ENCODE peak calls at places on chromosomes 12 and 14, in four cellular contexts. Y is A549, W is IMR-90, I is sigmoid colon. V is an unnamed sample.

GRCh38 chr12:59834659-59835474 is 239.0 kb downstream of the SLC16A7 start:
- DNase-seq in Y (peak), W (peak), I (no peak), V (peak)

GRCh38 chr12:124098887-124099286 is 125.9 kb downstream of the ZNF664 start:
- DNase-seq in Y (no peak), W (no peak), I (no peak), V (no peak)

GRCh38 chr14:85280074-85280473 is 249.9 kb upstream of the FLRT2 start:
- DNase-seq in Y (peak), W (peak), I (no peak), V (no peak)

GRCh38 chr14:104293851-104294627 is 155.7 kb downstream of the KIF26A start:
- DNase-seq in Y (peak), W (no peak), I (peak), V (no peak)

GRCh38 chr12:113227686-113228391 is 6.6 kb downstream of the TPCN1 start:
- DNase-seq in Y (no peak), W (no peak), I (no peak), V (no peak)

GRCh38 chr14:100304825-100305445 is 1.3 kb downstream of the SLC25A29 start:
- DNase-seq in Y (peak), W (peak), I (no peak), V (no peak)

GRCh38 chr12:28258998-28259397 is 68.7 kb downstream of the CCDC91 start:
- DNase-seq in Y (no peak), W (peak), I (no peak), V (no peak)

GRCh38 chr12:50110127-50110761 is 1.8 kb upstream of the COX14 start:
- DNase-seq in Y (peak), W (no peak), I (peak), V (peak)

GRCh38 chr12:125453751-125454150 is 388.5 kb downstream of the AACS start:
- DNase-seq in Y (no peak), W (no peak), I (no peak), V (no peak)

GRCh38 chr12:11564984-11565651 is 84.4 kb upstream of the ETV6 start:
- DNase-seq in Y (no peak), W (no peak), I (no peak), V (no peak)

GRCh38 chr12:47773062-47773857 is at the start of gene SLC48A1:
- DNase-seq in Y (peak), W (peak), I (peak), V (peak)

GRCh38 chr12:82019533-82019932 is 260.4 kb upstream of the PPFIA2 start:
- DNase-seq in Y (peak), W (no peak), I (no peak), V (peak)

GRCh38 chr12:57208946-57209282 is 7.7 kb upstream of the NXPH4 start:
- DNase-seq in Y (no peak), W (no peak), I (no peak), V (no peak)

GRCh38 chr12:97464241-97465011 is 1.8 kb downstream of the RMST start:
- DNase-seq in Y (no peak), W (no peak), I (no peak), V (no peak)

GRCh38 chr12:118581396-118581795 is 205.0 kb downstream of the SUDS3 start:
- DNase-seq in Y (no peak), W (no peak), I (no peak), V (no peak)

GRCh38 chr12:23950775-23951391 is 1.4 kb upstream of the SOX5 start:
- DNase-seq in Y (no peak), W (peak), I (no peak), V (no peak)

GRCh38 chr14:28609228-28609828 is 157.3 kb upstream of the FOXG1 start:
- DNase-seq in Y (peak), W (peak), I (no peak), V (peak)

GRCh38 chr12:53060721-53061276 is 10.9 kb downstream of the TNS2 start:
- DNase-seq in Y (no peak), W (no peak), I (peak), V (no peak)

GRCh38 chr12:92810370-92810769 is 107.6 kb downstream of the PLEKHG7 start:
- DNase-seq in Y (no peak), W (no peak), I (no peak), V (no peak)

GRCh38 chr14:54591461-54592245 is 24.7 kb downstream of the SAMD4A start:
- DNase-seq in Y (no peak), W (no peak), I (no peak), V (no peak)

GRCh38 chr12:1117970-1118563 is 127.0 kb downstream of the ERC1 start:
- DNase-seq in Y (peak), W (peak), I (peak), V (peak)

GRCh38 chr14:55427439-55427838 is 13.0 kb downstream of the TBPL2 start:
- DNase-seq in Y (no peak), W (no peak), I (no peak), V (no peak)

GRCh38 chr12:59407799-59408198 is 188.0 kb upstream of the SLC16A7 start:
- DNase-seq in Y (no peak), W (no peak), I (no peak), V (no peak)

GRCh38 chr14:99541677-99542470 is 60.7 kb downstream of the CCNK start:
- DNase-seq in Y (no peak), W (no peak), I (no peak), V (peak)

GRCh38 chr12:13594731-13595514 is 386.5 kb downstream of the GRIN2B start:
- DNase-seq in Y (no peak), W (no peak), I (no peak), V (no peak)

GRCh38 chr12:67676624-67677023 is 28.1 kb downstream of the DYRK2 start:
- DNase-seq in Y (no peak), W (peak), I (no peak), V (no peak)

GRCh38 chr12:89856431-89856830 is 147.8 kb upstream of the ATP2B1 start:
- DNase-seq in Y (no peak), W (peak), I (no peak), V (peak)

GRCh38 chr12:110575326-110575725 is 7.8 kb downstream of the PPTC7 start:
- DNase-seq in Y (peak), W (no peak), I (no peak), V (no peak)

GRCh38 chr12:53255993-53256392 is 12.1 kb upstream of the ESPL1 start:
- DNase-seq in Y (no peak), W (no peak), I (no peak), V (no peak)

GRCh38 chr12:15322164-15323054 is at the start of gene PTPRO:
- DNase-seq in Y (peak), W (no peak), I (no peak), V (no peak)

GRCh38 chr14:32682219-32682618 is 256.5 kb upstream of the NPAS3 start:
- DNase-seq in Y (no peak), W (no peak), I (no peak), V (no peak)

GRCh38 chr14:38536376-38537038 is 280.6 kb upstream of the CLEC14A start:
- DNase-seq in Y (no peak), W (peak), I (no peak), V (no peak)

GRCh38 chr12:88113871-88114270 is 28.0 kb downstream of the CEP290 start:
- DNase-seq in Y (no peak), W (peak), I (no peak), V (no peak)

GRCh38 chr14:95531473-95531872 is 3.4 kb upstream of the GLRX5 start:
- DNase-seq in Y (peak), W (peak), I (no peak), V (no peak)

GRCh38 chr12:49804821-49805220 is 23.4 kb downstream of the NCKAP5L start:
- DNase-seq in Y (no peak), W (no peak), I (no peak), V (no peak)

GRCh38 chr12:27193854-27194544 is 50.1 kb upstream of the STK38L start:
- DNase-seq in Y (peak), W (peak), I (peak), V (no peak)

GRCh38 chr14:78848234-78848820 is 678.2 kb downstream of the NRXN3 start:
- DNase-seq in Y (peak), W (peak), I (no peak), V (no peak)

GRCh38 chr12:112107306-112107705 is 1.3 kb downstream of the NAA25 start:
- DNase-seq in Y (no peak), W (no peak), I (no peak), V (no peak)
- H3K4me3 ChIP-seq in Y (peak), W (peak), I (peak), V (peak)

GRCh38 chr12:30988086-30988485 is 61.5 kb downstream of the TSPAN11 start:
- DNase-seq in Y (no peak), W (no peak), I (no peak), V (no peak)
- H3K27ac ChIP-seq in Y (no peak), W (no peak), I (no peak), V (no peak)

GRCh38 chr12:120266180-120266535 is 628 bp upstream of the PXN start:
- DNase-seq in Y (no peak), W (no peak), I (no peak), V (no peak)
- H3K4me3 ChIP-seq in Y (no peak), W (no peak), I (no peak), V (no peak)

GRCh38 chr14:105440992-105441391 is 21.4 kb downstream of the MTA1 start:
- DNase-seq in Y (no peak), W (no peak), I (no peak), V (no peak)

GRCh38 chr14:105437723-105438500 is 18.3 kb downstream of the MTA1 start:
- DNase-seq in Y (no peak), W (no peak), I (no peak), V (no peak)

GRCh38 chr14:105439710-105440553 is 20.3 kb downstream of the MTA1 start:
- DNase-seq in Y (peak), W (no peak), I (no peak), V (peak)

GRCh38 chr14:105440554-105440900 is 20.9 kb downstream of the MTA1 start:
- DNase-seq in Y (no peak), W (no peak), I (no peak), V (no peak)

DNA sequence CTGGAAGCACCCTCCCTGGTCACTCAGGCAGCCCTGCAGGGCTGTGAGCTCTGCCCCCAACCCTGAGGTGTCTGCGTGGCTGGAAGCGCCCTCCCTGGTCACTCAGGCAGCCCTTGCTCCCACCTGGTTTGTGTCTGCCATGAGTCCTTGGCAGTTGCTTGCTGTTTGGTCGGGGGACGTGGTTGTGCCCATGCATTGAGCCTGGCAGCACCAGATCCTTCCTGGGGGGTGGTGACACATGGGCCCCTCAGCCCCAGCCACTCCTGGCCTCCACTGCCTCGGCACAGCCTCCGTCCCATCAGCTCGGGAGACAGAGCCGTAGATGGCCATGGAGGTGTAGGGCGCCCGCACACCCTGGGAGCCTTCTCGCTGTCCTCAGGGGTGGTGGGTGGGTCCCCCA is 19.6 kb downstream of the MTA1 start:
- DNase-seq in Y (no peak), W (no peak), I (no peak), V (no peak)
- H3K27ac ChIP-seq in Y (no peak), W (no peak), I (no peak), V (no peak)

GRCh38 chr12:54259194-54260011 is 20.5 kb downstream of the CBX5 start:
- DNase-seq in Y (peak), W (peak), I (peak), V (no peak)

GRCh38 chr12:54253240-54253639 is 26.7 kb downstream of the CBX5 start:
- DNase-seq in Y (no peak), W (no peak), I (no peak), V (no peak)

GRCh38 chr12:54258286-54258685 is 21.6 kb downstream of the CBX5 start:
- DNase-seq in Y (no peak), W (peak), I (no peak), V (no peak)

GRCh38 chr12:54261817-54262402 is 18.0 kb downstream of the CBX5 start:
- DNase-seq in Y (no peak), W (no peak), I (no peak), V (no peak)

DNA sequence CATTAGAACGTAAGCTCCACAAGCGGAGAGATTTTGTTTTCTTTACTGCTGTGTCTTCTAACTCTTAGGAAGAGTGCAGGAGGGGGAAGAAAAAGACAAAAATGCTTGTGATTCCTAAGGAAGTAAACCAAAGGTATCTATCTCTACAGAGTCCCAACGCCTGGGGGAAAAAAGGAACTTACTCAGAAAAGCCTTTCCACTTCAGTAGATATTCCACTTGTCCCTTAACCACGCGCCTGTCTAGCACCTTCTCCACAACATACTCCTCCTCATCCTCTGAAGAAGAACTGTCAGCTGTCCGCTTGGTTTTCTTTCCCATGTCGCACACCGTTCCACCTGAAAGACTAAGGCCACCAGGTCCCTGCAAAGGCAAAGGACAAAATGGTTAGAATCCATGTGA is 22.6 kb downstream of the CBX5 start:
- DNase-seq in Y (no peak), W (no peak), I (no peak), V (no peak)
- H3K4me3 ChIP-seq in Y (no peak), W (no peak), I (no peak), V (no peak)

DNA sequence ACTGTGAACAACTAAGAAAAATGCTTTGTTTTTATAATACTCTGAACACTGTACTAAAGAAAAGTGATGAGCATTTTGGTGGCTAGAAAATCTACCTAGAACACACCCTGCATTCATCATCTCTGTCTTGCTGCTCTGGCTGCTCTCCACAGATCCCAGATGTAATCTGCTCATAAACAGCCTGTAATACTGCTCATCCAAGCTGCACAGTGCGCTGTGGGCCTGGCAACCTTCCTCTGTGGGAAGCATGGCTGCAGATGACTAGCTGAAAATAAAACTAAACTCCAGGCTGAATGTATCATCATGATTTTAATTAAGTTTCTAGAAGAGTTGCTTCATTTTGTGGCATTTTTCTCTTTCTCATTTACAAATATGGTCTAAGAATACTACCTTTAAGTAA is 200.7 kb downstream of the SLC2A13 start:
- DNase-seq in Y (no peak), W (peak), I (peak), V (no peak)
- H3K27ac ChIP-seq in Y (no peak), W (no peak), I (peak), V (no peak)

V was measured in HL-60.